ENCODE peak calls at places on chromosomes 3 and 15, in nine cellular contexts. Q is stomach, R is HL-60, K is GM12878, M is suprapubic skin, B is GM12891, N is Panc1, I is SK-N-SH, O is HepG2. U is an unnamed sample.

GRCh38 chr15:41934843-41935242 is 37.5 kb downstream of the EHD4 start:
- DNase-seq in Q (peak), R (no peak), K (no peak), M (no peak), B (no peak), N (no peak), I (no peak), O (no peak), U (no peak)

GRCh38 chr3:119206611-119207511 is 33.5 kb downstream of the UPK1B start:
- DNase-seq in Q (no peak), R (no peak), K (no peak), M (no peak), B (no peak), N (no peak), I (no peak), O (no peak), U (no peak)

GRCh38 chr3:181581651-181582050 is 130.1 kb upstream of the SOX2 start:
- DNase-seq in Q (no peak), R (no peak), K (no peak), M (no peak), B (no peak), N (no peak), I (no peak), O (no peak), U (no peak)

GRCh38 chr3:15041950-15042349 is 23.2 kb downstream of the MRPS25 start:
- DNase-seq in Q (peak), R (no peak), K (no peak), M (no peak), B (no peak), N (no peak), I (no peak), O (no peak), U (no peak)

GRCh38 chr15:42156266-42156922 is at the start of gene PLA2G4F:
- DNase-seq in Q (peak), R (no peak), K (no peak), M (no peak), B (no peak), N (no peak), I (no peak), O (no peak), U (no peak)

GRCh38 chr3:59280113-59280512 is 230.3 kb upstream of the CFAP20DC start:
- DNase-seq in Q (no peak), R (no peak), K (no peak), M (no peak), B (no peak), N (no peak), I (no peak), O (no peak), U (no peak)

GRCh38 chr3:76470285-76470684 is 569.6 kb upstream of the ROBO2 start:
- DNase-seq in Q (no peak), R (no peak), K (no peak), M (no peak), B (no peak), N (no peak), I (no peak), O (no peak), U (no peak)

GRCh38 chr15:96356494-96357455 is 26.3 kb downstream of the NR2F2 start:
- DNase-seq in Q (peak), R (peak), K (peak), M (no peak), B (peak), N (no peak), I (peak), O (peak), U (peak)

GRCh38 chr15:64197425-64197824 is 34.6 kb upstream of the PPIB start:
- DNase-seq in Q (no peak), R (no peak), K (no peak), M (no peak), B (no peak), N (no peak), I (peak), O (no peak), U (no peak)

GRCh38 chr3:106963446-106963845 is 413.8 kb upstream of the CCDC54 start:
- DNase-seq in Q (no peak), R (no peak), K (no peak), M (no peak), B (no peak), N (no peak), I (no peak), O (no peak), U (no peak)

GRCh38 chr3:4885322-4885721 is 93.9 kb upstream of the BHLHE40 start:
- DNase-seq in Q (no peak), R (no peak), K (no peak), M (no peak), B (no peak), N (no peak), I (no peak), O (no peak), U (no peak)

GRCh38 chr3:5227812-5228211 is 40.3 kb downstream of the EDEM1 start:
- DNase-seq in Q (no peak), R (no peak), K (no peak), M (no peak), B (no peak), N (no peak), I (no peak), O (no peak), U (no peak)

GRCh38 chr3:123350971-123351370 is 97.9 kb downstream of the ADCY5 start:
- DNase-seq in Q (no peak), R (no peak), K (no peak), M (peak), B (no peak), N (no peak), I (no peak), O (no peak), U (no peak)

GRCh38 chr3:149634573-149634972 is 23.3 kb downstream of the WWTR1 start:
- DNase-seq in Q (no peak), R (no peak), K (no peak), M (no peak), B (no peak), N (no peak), I (no peak), O (peak), U (no peak)

GRCh38 chr3:8557298-8557697 is 55.7 kb downstream of the LMCD1 start:
- DNase-seq in Q (no peak), R (no peak), K (no peak), M (no peak), B (no peak), N (no peak), I (no peak), O (no peak), U (no peak)

GRCh38 chr3:71484452-71484851 is 99.1 kb downstream of the FOXP1 start:
- DNase-seq in Q (no peak), R (no peak), K (no peak), M (no peak), B (no peak), N (no peak), I (no peak), O (no peak), U (no peak)

GRCh38 chr3:101216710-101217457 is 103.5 kb downstream of the IMPG2 start:
- DNase-seq in Q (no peak), R (no peak), K (no peak), M (peak), B (no peak), N (no peak), I (no peak), O (no peak), U (no peak)

GRCh38 chr3:177597325-177598109 is 400.2 kb upstream of the TBL1XR1 start:
- DNase-seq in Q (no peak), R (no peak), K (no peak), M (no peak), B (no peak), N (no peak), I (peak), O (no peak), U (peak)

GRCh38 chr15:68285243-68285980 is 7.9 kb downstream of the FEM1B start:
- DNase-seq in Q (no peak), R (peak), K (no peak), M (no peak), B (no peak), N (no peak), I (no peak), O (peak), U (no peak)

GRCh38 chr3:125462722-125463299 is 57.2 kb downstream of the SNX4 start:
- DNase-seq in Q (no peak), R (no peak), K (no peak), M (no peak), B (no peak), N (no peak), I (no peak), O (no peak), U (no peak)

GRCh38 chr3:17891139-17891850 is 148.9 kb upstream of the TBC1D5 start:
- DNase-seq in Q (no peak), R (no peak), K (no peak), M (no peak), B (no peak), N (no peak), I (no peak), O (no peak), U (no peak)

GRCh38 chr15:75452968-75453702 is 1.6 kb upstream of the SIN3A start:
- DNase-seq in Q (peak), R (peak), K (peak), M (peak), B (no peak), N (no peak), I (no peak), O (peak), U (no peak)

GRCh38 chr3:194121881-194122280 is 14.1 kb upstream of the HES1 start:
- DNase-seq in Q (no peak), R (no peak), K (no peak), M (no peak), B (no peak), N (no peak), I (no peak), O (peak), U (no peak)

GRCh38 chr15:86743283-86743903 is 663.7 kb downstream of the AGBL1 start:
- DNase-seq in Q (peak), R (no peak), K (no peak), M (no peak), B (no peak), N (peak), I (peak), O (peak), U (no peak)

GRCh38 chr3:148992027-148992634 is 791 bp downstream of the GYG1 start:
- DNase-seq in Q (peak), R (no peak), K (no peak), M (peak), B (no peak), N (no peak), I (no peak), O (peak), U (peak)

GRCh38 chr3:142226474-142226873 is 1.1 kb upstream of the GK5 start:
- DNase-seq in Q (no peak), R (no peak), K (no peak), M (no peak), B (no peak), N (no peak), I (no peak), O (peak), U (peak)

GRCh38 chr3:55564709-55565108 is 77.6 kb upstream of the WNT5A start:
- DNase-seq in Q (no peak), R (no peak), K (no peak), M (no peak), B (no peak), N (no peak), I (no peak), O (no peak), U (no peak)

GRCh38 chr15:75195122-75195765 is 6.4 kb upstream of the C15orf39 start:
- DNase-seq in Q (no peak), R (no peak), K (no peak), M (no peak), B (no peak), N (no peak), I (peak), O (no peak), U (no peak)

GRCh38 chr15:77266708-77267387 is 153.1 kb downstream of the PEAK1 start:
- DNase-seq in Q (no peak), R (no peak), K (no peak), M (no peak), B (no peak), N (no peak), I (no peak), O (no peak), U (no peak)

GRCh38 chr15:34318277-34319079 is 19.1 kb downstream of the SLC12A6 start:
- DNase-seq in Q (peak), R (no peak), K (no peak), M (peak), B (no peak), N (no peak), I (no peak), O (peak), U (no peak)

GRCh38 chr3:47950453-47950852 is 65.8 kb downstream of the MAP4 start:
- DNase-seq in Q (no peak), R (no peak), K (no peak), M (no peak), B (no peak), N (no peak), I (no peak), O (no peak), U (no peak)

GRCh38 chr15:20646529-20647142 is 105.0 kb upstream of the GOLGA6L6 start:
- DNase-seq in Q (no peak), R (no peak), K (no peak), M (no peak), B (no peak), N (no peak), I (no peak), O (no peak), U (no peak)

GRCh38 chr3:157581331-157581730 is 78.1 kb upstream of the VEPH1 start:
- DNase-seq in Q (no peak), R (no peak), K (no peak), M (no peak), B (no peak), N (no peak), I (no peak), O (no peak), U (no peak)

GRCh38 chr15:35038655-35039534 is 46.2 kb downstream of the NANOGP8 start:
- DNase-seq in Q (no peak), R (no peak), K (no peak), M (no peak), B (no peak), N (no peak), I (no peak), O (no peak), U (no peak)

GRCh38 chr3:64291345-64291744 is 66.1 kb upstream of the PRICKLE2 start:
- DNase-seq in Q (no peak), R (peak), K (no peak), M (peak), B (no peak), N (peak), I (no peak), O (no peak), U (no peak)

GRCh38 chr15:45642203-45642932 is 7.5 kb downstream of the SQOR start:
- DNase-seq in Q (no peak), R (no peak), K (no peak), M (no peak), B (no peak), N (no peak), I (no peak), O (no peak), U (no peak)

GRCh38 chr3:2645001-2645400 is 465.2 kb downstream of the IL5RA start:
- DNase-seq in Q (no peak), R (no peak), K (no peak), M (no peak), B (no peak), N (no peak), I (no peak), O (no peak), U (no peak)

DNA sequence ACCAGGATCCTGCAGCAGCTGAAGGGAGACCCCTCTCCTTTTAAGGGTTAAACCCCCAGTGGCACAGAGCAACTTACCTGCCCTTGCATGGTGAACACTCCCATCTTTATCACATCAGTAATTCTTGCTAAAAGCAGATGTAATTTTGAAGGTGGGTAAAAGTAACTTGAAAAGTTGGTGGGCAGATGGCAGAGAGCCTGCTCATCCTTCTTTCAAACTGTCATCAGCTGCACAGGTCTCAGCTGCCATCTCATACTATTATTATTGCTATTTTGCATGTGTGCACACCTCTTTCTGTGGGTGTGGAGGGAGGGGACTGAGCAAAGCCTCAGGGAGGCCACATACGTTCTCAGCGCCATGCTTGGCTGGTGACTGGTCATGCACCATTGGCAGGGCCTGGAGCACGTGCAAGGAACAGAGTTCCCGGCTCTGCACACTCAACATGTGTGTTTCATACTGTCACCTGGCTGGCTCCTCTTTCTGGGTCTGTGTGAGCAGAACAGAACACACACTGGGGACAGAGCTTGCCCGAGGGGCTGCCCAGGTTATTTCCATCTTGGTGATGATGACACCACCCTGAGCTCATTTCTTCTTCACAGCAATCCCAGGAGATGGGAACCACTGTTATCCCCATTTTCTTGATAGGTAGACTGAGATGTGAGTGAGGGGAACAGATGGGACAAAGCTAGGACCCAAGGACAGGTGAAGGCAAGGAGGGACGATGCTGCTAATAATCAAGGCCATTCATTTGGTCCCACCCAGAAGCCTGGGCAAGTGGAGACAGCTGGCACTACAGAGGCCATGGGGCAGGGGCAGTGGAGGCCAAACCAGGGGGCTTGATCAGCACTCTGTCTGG is 95.8 kb upstream of the KLF13 start:
- DNase-seq in Q (no peak), R (no peak), K (peak), M (no peak), B (peak), N (no peak), I (no peak), O (no peak), U (peak)
- TF ChIP-seq POLR2AphosphoS5 in Q (no peak), R (no peak), K (peak), M (no peak), B (peak), N (no peak), I (no peak), O (no peak), U (peak)

GRCh38 chr15:28084547-28084946 is 14.6 kb downstream of the OCA2 start:
- DNase-seq in Q (no peak), R (no peak), K (no peak), M (no peak), B (no peak), N (no peak), I (no peak), O (no peak), U (no peak)
- TF ChIP-seq POLR2AphosphoS5 in Q (no peak), R (no peak), K (no peak), M (no peak), B (no peak), N (no peak), I (no peak), O (no peak), U (no peak)

DNA sequence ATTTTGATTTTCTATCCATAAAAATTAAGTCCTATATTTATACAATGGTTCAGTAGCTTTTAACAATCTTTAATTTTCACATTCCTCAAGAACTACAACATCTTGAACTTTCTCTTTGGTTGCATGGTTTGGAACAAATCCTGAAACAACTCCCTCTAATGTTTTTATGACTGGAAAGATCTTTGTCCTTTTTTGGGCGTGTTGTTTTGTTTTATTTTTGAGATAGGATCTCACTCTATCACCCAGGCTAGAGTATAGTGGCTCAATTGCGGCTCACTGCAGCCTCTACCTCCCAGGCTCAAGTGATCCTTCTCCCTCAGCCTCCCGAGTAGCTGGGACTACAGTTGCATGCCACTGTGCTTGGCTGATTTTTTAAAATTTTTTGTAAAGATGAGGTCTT is 4.0 kb downstream of the STX19 start:
- DNase-seq in Q (no peak), R (no peak), K (no peak), M (no peak), B (no peak), N (no peak), I (no peak), O (no peak), U (no peak)
- TF ChIP-seq POLR2AphosphoS5 in Q (no peak), R (no peak), K (no peak), M (no peak), B (no peak), N (no peak), I (no peak), O (no peak), U (no peak)

DNA sequence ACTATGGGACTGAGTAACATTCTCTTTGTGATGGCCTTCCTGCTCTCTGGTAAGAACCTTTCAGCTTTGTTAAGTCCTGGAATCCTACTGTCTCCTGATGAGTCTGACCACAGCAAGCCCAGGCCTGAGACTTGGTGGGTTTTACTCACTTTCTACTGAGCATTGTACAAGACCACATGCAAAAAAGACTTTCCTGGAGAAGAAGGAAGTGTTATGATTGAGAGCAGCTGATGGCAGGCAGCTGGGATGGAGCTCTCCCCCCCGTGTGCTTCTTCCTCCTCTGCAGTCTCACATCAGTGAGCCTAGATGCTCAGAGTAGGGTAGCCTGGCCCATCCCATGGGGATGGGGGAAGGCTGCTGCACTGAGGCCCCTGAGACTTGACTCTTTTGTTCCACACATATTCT is 36.4 kb downstream of the CD86 start:
- DNase-seq in Q (no peak), R (no peak), K (peak), M (no peak), B (no peak), N (no peak), I (no peak), O (no peak), U (no peak)
- TF ChIP-seq POLR2AphosphoS5 in Q (no peak), R (no peak), K (no peak), M (no peak), B (no peak), N (no peak), I (no peak), O (no peak), U (no peak)

DNA sequence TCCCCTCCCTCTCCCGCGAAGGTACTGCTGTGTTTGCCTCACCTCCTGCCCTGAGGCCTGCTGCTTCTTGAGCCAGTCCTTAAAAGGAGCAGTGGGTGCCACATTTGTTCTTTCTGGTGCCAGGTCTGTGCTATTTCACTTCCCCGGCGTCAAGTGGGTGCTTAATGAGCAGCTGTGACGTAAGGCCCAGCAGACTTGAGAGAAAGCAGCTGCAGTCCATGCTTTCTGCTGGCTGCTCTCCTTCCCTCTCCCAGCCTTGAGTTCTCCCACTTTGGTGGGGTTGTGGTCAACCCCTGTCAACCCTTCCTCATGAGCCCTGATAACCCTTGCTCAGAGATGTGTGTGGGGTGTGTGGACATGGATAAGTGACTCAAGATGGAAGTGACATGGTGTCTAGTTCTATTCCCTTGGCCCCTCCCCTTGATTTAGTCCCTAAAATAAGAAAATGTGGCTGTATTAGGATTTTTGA is 6.9 kb downstream of the INAFM2 start:
- DNase-seq in Q (no peak), R (peak), K (no peak), M (no peak), B (no peak), N (no peak), I (no peak), O (no peak), U (no peak)
- TF ChIP-seq POLR2AphosphoS5 in Q (peak), R (no peak), K (no peak), M (no peak), B (no peak), N (peak), I (no peak), O (no peak), U (no peak)

GRCh38 chr15:40787344-40787841 is 17.6 kb downstream of the C15orf62 start:
- DNase-seq in Q (peak), R (peak), K (no peak), M (no peak), B (no peak), N (no peak), I (no peak), O (no peak), U (no peak)
- TF ChIP-seq POLR2AphosphoS5 in Q (peak), R (peak), K (no peak), M (no peak), B (no peak), N (no peak), I (no peak), O (no peak), U (no peak)